ENCODE peak calls at places on chromosomes 11 and 22, in six cellular contexts. One of them, this sample, is unnamed.

GRCh38 chr11:133947298-133947905 is 9.4 kb downstream of the IGSF9B start:
- DNase-seq in stomach: no peak
- DNase-seq in heart right ventricle: peak; percentile 65
- DNase-seq in prostate gland: no peak
- DNase-seq in body of pancreas: no peak
- DNase-seq in pancreas: peak; percentile 65
- DNase-seq in this sample: peak; percentile 29

GRCh38 chr11:48129697-48130395 is 86.8 kb upstream of the OR4B1 start:
- DNase-seq in body of pancreas: no peak
- DNase-seq in pancreas: no peak
- DNase-seq in stomach: no peak
- DNase-seq in heart right ventricle: no peak
- DNase-seq in prostate gland: no peak
- DNase-seq in this sample: no peak

GRCh38 chr11:75831915-75832502 is 17.0 kb downstream of the UVRAG start:
- DNase-seq in body of pancreas: no peak
- DNase-seq in stomach: no peak
- DNase-seq in heart right ventricle: no peak
- DNase-seq in prostate gland: no peak
- DNase-seq in pancreas: no peak
- DNase-seq in this sample: no peak

GRCh38 chr11:86145439-86146156 is 76.7 kb upstream of the PICALM start:
- DNase-seq in pancreas: no peak
- DNase-seq in heart right ventricle: no peak
- DNase-seq in body of pancreas: no peak
- DNase-seq in prostate gland: no peak
- DNase-seq in stomach: no peak
- DNase-seq in this sample: no peak

GRCh38 chr11:133809525-133810178 is 35.7 kb downstream of the SPATA19 start:
- DNase-seq in body of pancreas: peak; percentile 7
- DNase-seq in prostate gland: no peak
- DNase-seq in stomach: no peak
- DNase-seq in heart right ventricle: peak; percentile 23
- DNase-seq in pancreas: no peak
- DNase-seq in this sample: no peak

GRCh38 chr22:38098410-38099249 is 11.9 kb downstream of the BAIAP2L2 start:
- DNase-seq in stomach: no peak
- DNase-seq in heart right ventricle: no peak
- DNase-seq in pancreas: no peak
- DNase-seq in prostate gland: no peak
- DNase-seq in body of pancreas: no peak
- DNase-seq in this sample: no peak

GRCh38 chr11:65440831-65441499 is 18.4 kb downstream of the NEAT1 start:
- DNase-seq in body of pancreas: peak; percentile 14
- DNase-seq in prostate gland: peak; percentile 17
- DNase-seq in pancreas: peak; percentile 21
- DNase-seq in stomach: no peak
- DNase-seq in heart right ventricle: no peak
- DNase-seq in this sample: no peak

GRCh38 chr11:108302121-108302785 is 79.4 kb downstream of the ATM start:
- DNase-seq in body of pancreas: no peak
- DNase-seq in heart right ventricle: no peak
- DNase-seq in stomach: no peak
- DNase-seq in prostate gland: no peak
- DNase-seq in pancreas: no peak
- DNase-seq in this sample: no peak

GRCh38 chr11:111819161-111820058 is 52.0 kb downstream of the ALG9 start:
- DNase-seq in pancreas: no peak
- DNase-seq in body of pancreas: peak; percentile 62
- DNase-seq in heart right ventricle: peak; percentile 63
- DNase-seq in stomach: peak; percentile 65
- DNase-seq in prostate gland: no peak
- DNase-seq in this sample: no peak

GRCh38 chr11:67639438-67639859 is at the start of gene TBX10:
- DNase-seq in body of pancreas: no peak
- DNase-seq in pancreas: no peak
- DNase-seq in prostate gland: no peak
- DNase-seq in heart right ventricle: no peak
- DNase-seq in stomach: no peak
- DNase-seq in this sample: no peak

GRCh38 chr11:7574491-7575129 is 60.8 kb downstream of the PPFIBP2 start:
- DNase-seq in prostate gland: no peak
- DNase-seq in stomach: no peak
- DNase-seq in body of pancreas: no peak
- DNase-seq in heart right ventricle: no peak
- DNase-seq in pancreas: no peak
- DNase-seq in this sample: no peak

GRCh38 chr22:26979294-26979693 is 321.9 kb downstream of the MIAT start:
- DNase-seq in heart right ventricle: no peak
- DNase-seq in prostate gland: no peak
- DNase-seq in body of pancreas: no peak
- DNase-seq in pancreas: no peak
- DNase-seq in stomach: no peak
- DNase-seq in this sample: no peak

GRCh38 chr11:84663731-84664130 is 963.4 kb downstream of the DLG2 start:
- DNase-seq in prostate gland: no peak
- DNase-seq in pancreas: no peak
- DNase-seq in heart right ventricle: no peak
- DNase-seq in body of pancreas: no peak
- DNase-seq in stomach: no peak
- DNase-seq in this sample: no peak

GRCh38 chr22:46465348-46465725 is 72.1 kb downstream of the CELSR1 start:
- DNase-seq in body of pancreas: no peak
- DNase-seq in prostate gland: no peak
- DNase-seq in pancreas: no peak
- DNase-seq in stomach: peak; percentile 61
- DNase-seq in heart right ventricle: peak; percentile 24
- DNase-seq in this sample: no peak

GRCh38 chr11:126334665-126335462 is 20.6 kb upstream of the ST3GAL4 start:
- DNase-seq in stomach: no peak
- DNase-seq in pancreas: peak; percentile 15
- DNase-seq in heart right ventricle: no peak
- DNase-seq in body of pancreas: no peak
- DNase-seq in prostate gland: no peak
- DNase-seq in this sample: no peak

GRCh38 chr22:37898441-37899181 is 7.5 kb upstream of the MICALL1 start:
- DNase-seq in stomach: peak; percentile 60
- DNase-seq in pancreas: no peak
- DNase-seq in prostate gland: peak; percentile 81
- DNase-seq in heart right ventricle: no peak
- DNase-seq in body of pancreas: peak; percentile 85
- DNase-seq in this sample: peak; percentile 91

GRCh38 chr22:41573677-41574264 is 13.0 kb downstream of the CSDC2 start:
- DNase-seq in pancreas: no peak
- DNase-seq in stomach: no peak
- DNase-seq in body of pancreas: no peak
- DNase-seq in prostate gland: no peak
- DNase-seq in heart right ventricle: no peak
- DNase-seq in this sample: no peak

GRCh38 chr11:57277845-57278720 is 41.0 kb upstream of the APLNR start:
- DNase-seq in stomach: peak; percentile 70
- DNase-seq in body of pancreas: peak; percentile 70
- DNase-seq in prostate gland: peak; percentile 75
- DNase-seq in heart right ventricle: peak; percentile 81
- DNase-seq in pancreas: peak; percentile 74
- DNase-seq in this sample: no peak

GRCh38 chr11:102139081-102139498 is 28.8 kb downstream of the YAP1 start:
- DNase-seq in stomach: no peak
- DNase-seq in prostate gland: no peak
- DNase-seq in pancreas: no peak
- DNase-seq in body of pancreas: no peak
- DNase-seq in heart right ventricle: peak; percentile 51
- DNase-seq in this sample: peak; percentile 90

GRCh38 chr11:125784678-125785077 is 3.2 kb upstream of the PATE3 start:
- DNase-seq in heart right ventricle: no peak
- DNase-seq in pancreas: no peak
- DNase-seq in body of pancreas: no peak
- DNase-seq in stomach: no peak
- DNase-seq in prostate gland: no peak
- DNase-seq in this sample: no peak

DNA sequence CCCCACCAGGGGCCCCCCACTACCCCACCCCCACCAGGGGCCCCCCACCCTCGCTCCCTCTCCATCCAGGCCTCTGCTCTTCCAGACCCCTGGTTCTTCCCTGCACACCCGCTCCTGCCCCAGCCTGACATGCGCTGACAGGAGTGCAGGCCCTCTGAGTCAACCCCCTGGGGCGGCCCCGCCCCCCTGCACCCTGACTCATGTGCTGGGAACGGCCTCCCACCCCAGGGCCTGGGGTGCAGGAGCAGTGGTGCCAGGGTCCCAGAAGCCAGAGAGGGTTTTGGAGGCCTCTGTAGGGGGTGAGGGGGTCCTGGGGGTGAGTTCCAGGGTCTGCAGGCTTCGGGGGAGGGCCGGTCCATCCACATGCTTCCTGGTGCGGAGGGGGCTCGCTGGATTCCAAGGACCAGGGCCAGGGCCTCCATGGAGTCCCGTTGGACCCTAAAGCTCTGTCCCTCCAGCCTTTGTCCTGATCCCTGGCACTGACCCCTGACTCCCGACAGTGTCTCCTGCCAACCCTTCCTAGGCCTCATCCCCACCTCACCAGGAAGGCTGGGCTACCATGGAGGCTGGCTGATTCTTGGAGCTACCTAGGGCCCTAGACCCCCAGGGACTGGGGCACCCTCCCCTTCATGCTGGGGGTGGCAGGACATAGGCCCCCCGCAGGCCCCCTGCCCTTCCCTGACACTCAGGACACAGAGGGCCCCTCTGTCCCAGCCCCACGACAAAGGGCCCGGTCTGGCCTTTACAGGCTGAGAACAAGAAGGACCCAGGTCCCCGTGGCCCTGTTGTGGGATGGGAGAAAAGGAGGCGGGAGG is 583 bp upstream of the PKP3 start:
- DNase-seq in stomach: peak; percentile 66
- DNase-seq in heart right ventricle: no peak
- DNase-seq in prostate gland: peak; percentile 80
- DNase-seq in pancreas: no peak
- DNase-seq in body of pancreas: no peak
- DNase-seq in this sample: peak; percentile 75
- H3K27ac ChIP-seq in stomach: peak overlapping the region; percentile 77
- H3K27ac ChIP-seq in heart right ventricle: no peak overlapping the region
- H3K27ac ChIP-seq in prostate gland: peak overlapping the region; percentile 76
- H3K27ac ChIP-seq in pancreas: peak overlapping the region; percentile 63
- H3K27ac ChIP-seq in body of pancreas: peak overlapping the region; percentile 70
- H3K27ac ChIP-seq in this sample: peak overlapping the region; percentile 54

GRCh38 chr11:43986881-43987280 is 44.4 kb downstream of the C11orf96 start:
- DNase-seq in body of pancreas: no peak
- DNase-seq in stomach: no peak
- DNase-seq in prostate gland: no peak
- DNase-seq in heart right ventricle: no peak
- DNase-seq in pancreas: no peak
- DNase-seq in this sample: no peak

GRCh38 chr11:43987384-43988039 is 45.1 kb downstream of the C11orf96 start:
- DNase-seq in pancreas: peak; percentile 68
- DNase-seq in body of pancreas: peak; percentile 78
- DNase-seq in prostate gland: no peak
- DNase-seq in heart right ventricle: peak; percentile 94
- DNase-seq in stomach: peak; percentile 45
- DNase-seq in this sample: no peak

GRCh38 chr11:43989162-43989961 is 46.9 kb downstream of the C11orf96 start:
- DNase-seq in heart right ventricle: peak; percentile 75
- DNase-seq in prostate gland: no peak
- DNase-seq in body of pancreas: peak; percentile 37
- DNase-seq in pancreas: no peak
- DNase-seq in stomach: no peak
- DNase-seq in this sample: no peak

GRCh38 chr11:43986327-43986726 is 43.9 kb downstream of the C11orf96 start:
- DNase-seq in body of pancreas: no peak
- DNase-seq in stomach: no peak
- DNase-seq in heart right ventricle: no peak
- DNase-seq in pancreas: no peak
- DNase-seq in prostate gland: no peak
- DNase-seq in this sample: no peak

DNA sequence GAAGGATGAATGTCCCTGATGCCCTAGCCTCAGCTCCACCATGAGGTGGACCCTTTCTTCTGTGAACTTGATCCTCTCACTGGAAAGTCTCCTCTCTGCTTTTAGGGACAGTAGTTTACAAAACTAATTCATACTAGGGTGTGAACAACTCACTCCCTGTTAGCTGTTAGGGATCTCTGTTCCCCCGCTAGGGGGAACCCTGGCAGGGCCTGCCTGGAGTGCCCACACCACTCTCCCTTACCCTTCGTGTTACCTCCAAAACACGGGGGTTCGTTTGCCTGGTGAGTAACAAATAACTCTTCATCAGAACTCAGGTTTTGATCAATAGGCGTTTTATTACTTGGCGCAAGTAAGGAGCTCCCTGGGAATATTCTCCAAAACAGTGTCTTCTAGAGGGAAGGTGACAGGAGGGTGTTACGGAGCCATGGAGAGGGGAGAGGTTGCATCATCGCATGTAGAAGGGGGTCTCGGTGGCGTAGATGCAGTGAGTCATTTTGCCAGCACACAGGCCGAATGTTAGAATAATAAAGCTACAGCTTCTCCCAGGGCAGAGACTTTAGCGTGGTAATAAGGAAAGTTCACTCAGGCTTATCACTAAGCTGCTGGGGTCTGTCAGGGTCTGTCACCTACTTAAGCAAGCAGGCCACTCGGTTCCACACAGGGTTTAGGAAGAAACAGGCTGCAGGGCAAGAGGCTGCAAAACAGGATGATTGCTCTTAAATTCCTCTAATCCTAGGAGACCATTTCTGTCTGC is 45.8 kb downstream of the C11orf96 start:
- DNase-seq in stomach: no peak
- DNase-seq in heart right ventricle: no peak
- DNase-seq in pancreas: no peak
- DNase-seq in body of pancreas: no peak
- DNase-seq in prostate gland: no peak
- DNase-seq in this sample: no peak
- TF ChIP-seq CTCF in stomach: no peak
- TF ChIP-seq CTCF in heart right ventricle: peak; percentile 36
- TF ChIP-seq CTCF in pancreas: no peak
- TF ChIP-seq CTCF in body of pancreas: no peak
- TF ChIP-seq CTCF in prostate gland: no peak
- TF ChIP-seq CTCF in this sample: no peak

DNA sequence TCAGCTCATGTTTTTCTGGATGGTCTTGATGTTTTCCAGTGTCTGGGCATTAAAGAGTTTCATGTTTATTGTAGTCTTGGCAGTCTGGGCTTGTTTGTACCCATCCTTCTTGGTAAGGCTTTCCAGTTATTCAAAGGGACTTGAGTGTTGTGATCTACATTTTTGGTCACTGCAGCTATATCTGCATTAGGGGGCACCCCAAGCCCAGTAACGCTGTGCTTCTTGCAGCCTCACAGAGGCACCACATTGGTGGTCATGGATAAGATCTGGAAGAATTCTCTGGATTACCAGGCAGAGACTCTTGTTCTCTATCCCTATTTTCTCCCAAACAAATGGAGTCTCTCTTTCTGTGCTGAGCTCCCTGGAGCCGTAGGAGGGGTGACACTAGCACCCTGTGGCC is 451.5 kb upstream of the FAT3 start:
- DNase-seq in body of pancreas: no peak
- DNase-seq in prostate gland: no peak
- DNase-seq in pancreas: no peak
- DNase-seq in heart right ventricle: no peak
- DNase-seq in stomach: no peak
- DNase-seq in this sample: no peak
- H3K4me1 ChIP-seq in body of pancreas: peaks cover 4% of the 10 kb centered on the region
- H3K4me1 ChIP-seq in prostate gland: no peaks in the 10 kb centered on the region
- H3K4me1 ChIP-seq in pancreas: no peaks in the 10 kb centered on the region
- H3K4me1 ChIP-seq in heart right ventricle: no peaks in the 10 kb centered on the region
- H3K4me1 ChIP-seq in stomach: no peaks in the 10 kb centered on the region
- H3K4me1 ChIP-seq in this sample: no peaks in the 10 kb centered on the region

GRCh38 chr11:38221295-38221694 is 1623.3 kb upstream of the RAG2 start:
- DNase-seq in pancreas: no peak
- DNase-seq in prostate gland: no peak
- DNase-seq in stomach: no peak
- DNase-seq in heart right ventricle: no peak
- DNase-seq in body of pancreas: no peak
- DNase-seq in this sample: no peak
- H3K27ac ChIP-seq in pancreas: no peak overlapping the region
- H3K27ac ChIP-seq in prostate gland: no peak overlapping the region
- H3K27ac ChIP-seq in stomach: no peak overlapping the region
- H3K27ac ChIP-seq in heart right ventricle: no peak overlapping the region
- H3K27ac ChIP-seq in body of pancreas: no peak overlapping the region
- H3K27ac ChIP-seq in this sample: no peak overlapping the region